ENCODE peak calls at places on chromosomes 13 and 19, in six cellular contexts. One of them, this sample, is unnamed.
A peak's percentile ranks its signal among the peaks of the same experiment; 100 is the strongest.

GRCh38 chr19:18507021-18507726 is 14.7 kb downstream of the ELL start:
- DNase-seq in esophagus muscularis mucosa: no peak
- DNase-seq in ovary: no peak
- DNase-seq in breast epithelium: no peak
- DNase-seq in tibial nerve: no peak
- DNase-seq in adrenal gland: peak; percentile 78
- DNase-seq in this sample: peak; percentile 27

GRCh38 chr19:5086725-5087439 is 118.0 kb downstream of the KDM4B start:
- DNase-seq in adrenal gland: no peak
- DNase-seq in tibial nerve: no peak
- DNase-seq in esophagus muscularis mucosa: no peak
- DNase-seq in breast epithelium: no peak
- DNase-seq in ovary: no peak
- DNase-seq in this sample: no peak

GRCh38 chr13:45700971-45701900 is 884 bp upstream of the CBY2 start:
- DNase-seq in esophagus muscularis mucosa: peak; percentile 21
- DNase-seq in ovary: no peak
- DNase-seq in adrenal gland: no peak
- DNase-seq in tibial nerve: no peak
- DNase-seq in breast epithelium: no peak
- DNase-seq in this sample: no peak

GRCh38 chr19:6602729-6603114 is 11.8 kb upstream of the CD70 start:
- DNase-seq in ovary: no peak
- DNase-seq in tibial nerve: no peak
- DNase-seq in breast epithelium: no peak
- DNase-seq in esophagus muscularis mucosa: no peak
- DNase-seq in adrenal gland: no peak
- DNase-seq in this sample: no peak

GRCh38 chr19:21128901-21129698 is 12.7 kb upstream of the ZNF431 start:
- DNase-seq in esophagus muscularis mucosa: no peak
- DNase-seq in adrenal gland: no peak
- DNase-seq in ovary: no peak
- DNase-seq in breast epithelium: no peak
- DNase-seq in tibial nerve: no peak
- DNase-seq in this sample: no peak

GRCh38 chr13:37107868-37108267 is 2.4 kb upstream of the CSNK1A1L start:
- DNase-seq in ovary: no peak
- DNase-seq in esophagus muscularis mucosa: no peak
- DNase-seq in breast epithelium: no peak
- DNase-seq in tibial nerve: no peak
- DNase-seq in adrenal gland: no peak
- DNase-seq in this sample: no peak

GRCh38 chr19:46155237-46155636 is 7.2 kb downstream of the IGFL2 start:
- DNase-seq in ovary: no peak
- DNase-seq in breast epithelium: no peak
- DNase-seq in tibial nerve: no peak
- DNase-seq in adrenal gland: no peak
- DNase-seq in esophagus muscularis mucosa: peak; percentile 53
- DNase-seq in this sample: no peak

GRCh38 chr19:15268192-15268927 is 36.1 kb upstream of the EPHX3 start:
- DNase-seq in breast epithelium: no peak
- DNase-seq in esophagus muscularis mucosa: no peak
- DNase-seq in tibial nerve: no peak
- DNase-seq in ovary: no peak
- DNase-seq in adrenal gland: no peak
- DNase-seq in this sample: no peak

GRCh38 chr19:27740396-27740795 is 1472.6 kb downstream of the UQCRFS1 start:
- DNase-seq in adrenal gland: no peak
- DNase-seq in esophagus muscularis mucosa: no peak
- DNase-seq in ovary: no peak
- DNase-seq in tibial nerve: no peak
- DNase-seq in breast epithelium: no peak
- DNase-seq in this sample: no peak

GRCh38 chr19:1904385-1905070 is 671 bp upstream of the ADAT3 start:
- DNase-seq in ovary: no peak
- DNase-seq in adrenal gland: no peak
- DNase-seq in tibial nerve: no peak
- DNase-seq in breast epithelium: peak; percentile 83
- DNase-seq in esophagus muscularis mucosa: no peak
- DNase-seq in this sample: no peak

GRCh38 chr13:112141643-112142400 is 74.9 kb downstream of the SOX1 start:
- DNase-seq in esophagus muscularis mucosa: no peak
- DNase-seq in ovary: no peak
- DNase-seq in tibial nerve: no peak
- DNase-seq in adrenal gland: no peak
- DNase-seq in breast epithelium: no peak
- DNase-seq in this sample: no peak

GRCh38 chr19:16637535-16637934 is 9.5 kb upstream of the MED26 start:
- DNase-seq in breast epithelium: no peak
- DNase-seq in ovary: no peak
- DNase-seq in adrenal gland: no peak
- DNase-seq in esophagus muscularis mucosa: no peak
- DNase-seq in tibial nerve: no peak
- DNase-seq in this sample: no peak

GRCh38 chr13:97283888-97284287 is 61.8 kb downstream of the MBNL2 start:
- DNase-seq in tibial nerve: no peak
- DNase-seq in breast epithelium: no peak
- DNase-seq in ovary: no peak
- DNase-seq in esophagus muscularis mucosa: no peak
- DNase-seq in adrenal gland: no peak
- DNase-seq in this sample: no peak

GRCh38 chr13:41457589-41458186 is 338 bp downstream of the RGCC start:
- DNase-seq in breast epithelium: no peak
- DNase-seq in esophagus muscularis mucosa: no peak
- DNase-seq in adrenal gland: no peak
- DNase-seq in ovary: no peak
- DNase-seq in tibial nerve: no peak
- DNase-seq in this sample: no peak

GRCh38 chr13:30832377-30832776 is 73.7 kb upstream of the MEDAG start:
- DNase-seq in tibial nerve: no peak
- DNase-seq in breast epithelium: no peak
- DNase-seq in adrenal gland: no peak
- DNase-seq in esophagus muscularis mucosa: no peak
- DNase-seq in ovary: no peak
- DNase-seq in this sample: no peak

GRCh38 chr13:30835442-30835841 is 70.6 kb upstream of the MEDAG start:
- DNase-seq in ovary: peak; percentile 71
- DNase-seq in adrenal gland: peak; percentile 43
- DNase-seq in tibial nerve: no peak
- DNase-seq in breast epithelium: no peak
- DNase-seq in esophagus muscularis mucosa: no peak
- DNase-seq in this sample: no peak

GRCh38 chr13:30830638-30830965 is 75.5 kb upstream of the MEDAG start:
- DNase-seq in breast epithelium: no peak
- DNase-seq in esophagus muscularis mucosa: no peak
- DNase-seq in ovary: no peak
- DNase-seq in tibial nerve: no peak
- DNase-seq in adrenal gland: no peak
- DNase-seq in this sample: no peak

GRCh38 chr13:30831515-30831914 is 74.6 kb upstream of the MEDAG start:
- DNase-seq in esophagus muscularis mucosa: no peak
- DNase-seq in ovary: no peak
- DNase-seq in adrenal gland: no peak
- DNase-seq in breast epithelium: no peak
- DNase-seq in tibial nerve: no peak
- DNase-seq in this sample: no peak

GRCh38 chr13:30832845-30833332 is 73.2 kb upstream of the MEDAG start:
- DNase-seq in esophagus muscularis mucosa: no peak
- DNase-seq in ovary: peak; percentile 56
- DNase-seq in adrenal gland: peak; percentile 87
- DNase-seq in breast epithelium: peak; percentile 95
- DNase-seq in tibial nerve: no peak
- DNase-seq in this sample: peak; percentile 75
- H3K27ac ChIP-seq in esophagus muscularis mucosa: no peak overlapping the region
- H3K27ac ChIP-seq in ovary: no peak overlapping the region
- H3K27ac ChIP-seq in adrenal gland: no peak overlapping the region
- H3K27ac ChIP-seq in breast epithelium: peak overlapping the region; percentile 57
- H3K27ac ChIP-seq in tibial nerve: no peak overlapping the region
- H3K27ac ChIP-seq in this sample: no peak overlapping the region

DNA sequence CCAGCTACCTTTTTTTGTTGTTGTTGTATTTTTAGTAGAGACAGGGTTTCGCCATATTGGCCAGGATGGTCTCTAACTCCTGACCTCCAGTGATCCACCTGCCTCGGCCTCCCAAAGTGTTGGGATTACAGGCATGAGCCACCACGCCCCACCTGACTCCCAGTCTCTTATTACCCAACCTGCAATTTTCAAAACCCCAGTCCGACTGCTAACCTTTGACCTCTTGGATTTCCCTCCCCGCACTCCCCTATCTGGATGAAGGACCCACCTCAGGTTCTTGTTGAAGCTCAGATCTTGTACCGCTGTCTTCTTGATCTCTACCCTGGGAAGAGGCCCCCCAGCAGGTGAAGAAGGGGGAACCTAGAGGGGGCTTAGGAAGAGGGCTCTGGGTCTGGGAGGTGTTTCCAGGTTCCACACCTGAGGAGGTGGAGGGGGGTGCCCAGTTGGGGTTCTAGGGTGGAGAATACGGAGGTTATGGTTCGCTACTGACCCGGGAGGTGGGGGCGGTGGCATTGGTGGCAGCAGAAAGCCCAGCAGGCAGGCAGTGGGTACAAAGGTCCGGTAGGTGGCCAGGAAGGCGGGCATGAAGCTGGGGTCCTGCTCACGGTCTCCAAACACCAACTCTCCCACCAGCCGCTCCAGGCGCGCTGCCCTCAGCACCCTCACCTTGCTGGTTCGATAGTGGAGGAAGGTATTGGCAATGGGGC is 2.6 kb downstream of the RGL3 start:
- DNase-seq in esophagus muscularis mucosa: no peak
- DNase-seq in ovary: no peak
- DNase-seq in breast epithelium: no peak
- DNase-seq in tibial nerve: no peak
- DNase-seq in adrenal gland: no peak
- DNase-seq in this sample: no peak
- TF ChIP-seq POLR2A in esophagus muscularis mucosa: no peak
- TF ChIP-seq POLR2A in ovary: no peak
- TF ChIP-seq POLR2A in breast epithelium: no peak
- TF ChIP-seq POLR2A in tibial nerve: no peak
- TF ChIP-seq POLR2A in adrenal gland: no peak
- TF ChIP-seq POLR2A in this sample: no peak

GRCh38 chr19:41311072-41311471 is 1.1 kb downstream of the CCDC97 start:
- DNase-seq in esophagus muscularis mucosa: no peak
- DNase-seq in adrenal gland: no peak
- DNase-seq in tibial nerve: no peak
- DNase-seq in ovary: no peak
- DNase-seq in breast epithelium: no peak
- DNase-seq in this sample: no peak

GRCh38 chr19:41308450-41309224 is 1.3 kb upstream of the CCDC97 start:
- DNase-seq in adrenal gland: peak; percentile 95
- DNase-seq in breast epithelium: peak; percentile 92
- DNase-seq in ovary: peak; percentile 97
- DNase-seq in esophagus muscularis mucosa: peak; percentile 99
- DNase-seq in tibial nerve: peak; percentile 99
- DNase-seq in this sample: peak; percentile 94

GRCh38 chr19:41311613-41312012 is 1.6 kb downstream of the CCDC97 start:
- DNase-seq in tibial nerve: no peak
- DNase-seq in adrenal gland: no peak
- DNase-seq in breast epithelium: no peak
- DNase-seq in ovary: no peak
- DNase-seq in esophagus muscularis mucosa: no peak
- DNase-seq in this sample: no peak

GRCh38 chr19:41309225-41310030 is 544 bp upstream of the CCDC97 start:
- DNase-seq in breast epithelium: no peak
- DNase-seq in esophagus muscularis mucosa: no peak
- DNase-seq in ovary: no peak
- DNase-seq in tibial nerve: no peak
- DNase-seq in adrenal gland: no peak
- DNase-seq in this sample: peak; percentile 33

DNA sequence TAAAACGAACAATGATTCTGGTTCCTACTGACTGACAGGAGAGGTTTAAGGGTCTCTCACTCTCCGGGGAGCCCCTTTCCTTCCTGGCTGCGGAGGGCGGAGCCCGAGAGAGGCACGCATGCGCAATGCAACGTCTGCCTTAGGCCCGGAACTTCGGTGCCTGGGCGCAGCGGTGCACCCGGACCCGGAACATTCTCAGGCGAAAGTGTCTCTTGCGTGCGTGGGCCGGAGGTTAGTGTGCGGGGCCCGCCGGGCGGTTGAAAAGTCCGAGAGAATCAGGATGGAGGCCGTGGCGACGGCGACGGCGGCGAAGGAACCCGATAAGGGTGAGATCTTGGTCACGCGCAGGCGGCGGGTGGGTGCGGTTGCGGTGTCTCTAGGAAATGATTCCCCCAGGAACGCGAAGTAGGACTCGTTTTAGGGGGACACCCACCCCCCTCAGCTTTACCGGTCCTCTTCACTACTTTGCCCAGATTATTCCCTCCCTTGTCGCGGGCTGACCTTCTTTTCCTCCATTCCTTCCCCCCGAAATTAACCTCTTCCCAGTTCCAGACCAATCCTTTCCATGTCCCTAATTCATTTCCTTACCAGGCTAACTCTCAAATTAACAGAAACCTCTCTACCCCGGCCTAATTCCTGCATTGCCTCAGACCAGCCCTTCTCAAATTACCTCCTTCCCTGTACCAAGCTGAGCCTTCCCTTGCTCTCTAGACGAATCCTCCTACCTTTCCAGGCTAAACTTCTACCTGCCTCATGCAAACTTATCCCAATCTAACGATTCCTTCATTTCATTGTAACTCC is at the start of gene CCDC97:
- DNase-seq in breast epithelium: peak; percentile 71
- DNase-seq in tibial nerve: peak; percentile 70
- DNase-seq in ovary: peak; percentile 93
- DNase-seq in esophagus muscularis mucosa: peak; percentile 97
- DNase-seq in adrenal gland: peak; percentile 83
- DNase-seq in this sample: peak; percentile 91
- H3K4me1 ChIP-seq in breast epithelium: peaks cover 18% of the 10 kb centered on the region
- H3K4me1 ChIP-seq in tibial nerve: peaks cover 47% of the 10 kb centered on the region
- H3K4me1 ChIP-seq in ovary: no peaks in the 10 kb centered on the region
- H3K4me1 ChIP-seq in esophagus muscularis mucosa: peaks cover 45% of the 10 kb centered on the region
- H3K4me1 ChIP-seq in adrenal gland: peaks cover 37% of the 10 kb centered on the region
- H3K4me1 ChIP-seq in this sample: peaks cover 42% of the 10 kb centered on the region

DNA sequence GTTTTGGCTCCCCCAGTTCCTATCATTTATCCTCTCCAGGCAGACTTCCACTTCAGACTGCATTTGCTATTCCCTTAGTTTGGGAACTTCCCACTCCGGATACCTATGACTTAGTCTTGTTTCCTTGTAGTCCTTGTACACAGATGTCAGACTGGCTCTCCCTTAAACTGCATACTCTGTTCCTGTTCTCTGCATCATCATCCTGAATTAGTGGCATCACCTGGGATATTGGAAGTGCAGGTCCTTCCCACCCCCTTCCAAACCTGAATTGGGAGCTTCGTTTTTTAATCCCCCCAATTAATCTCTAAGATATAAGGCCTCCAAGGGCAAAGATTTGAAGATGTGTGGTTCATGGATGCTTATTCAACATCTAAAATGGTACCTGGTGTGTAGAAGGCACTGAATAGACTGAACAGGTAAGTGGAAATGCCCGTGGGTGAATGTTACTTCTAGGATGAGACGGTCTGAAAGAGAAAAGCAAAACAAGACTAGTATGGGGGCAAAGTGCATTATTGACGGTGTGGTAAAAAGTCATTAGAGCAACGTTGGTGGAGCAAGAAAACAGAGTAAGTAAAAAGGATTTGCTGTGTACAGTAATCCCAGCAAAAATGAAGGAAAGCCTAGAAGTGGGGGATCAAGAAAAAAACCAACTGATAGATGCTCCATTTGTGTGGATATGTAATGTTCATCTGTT is 9.6 kb downstream of the MIR17HG start:
- DNase-seq in esophagus muscularis mucosa: no peak
- DNase-seq in tibial nerve: no peak
- DNase-seq in breast epithelium: no peak
- DNase-seq in adrenal gland: no peak
- DNase-seq in ovary: no peak
- DNase-seq in this sample: no peak
- H3K27ac ChIP-seq in esophagus muscularis mucosa: no peak overlapping the region
- H3K27ac ChIP-seq in tibial nerve: no peak overlapping the region
- H3K27ac ChIP-seq in breast epithelium: no peak overlapping the region
- H3K27ac ChIP-seq in adrenal gland: no peak overlapping the region
- H3K27ac ChIP-seq in ovary: no peak overlapping the region
- H3K27ac ChIP-seq in this sample: no peak overlapping the region

This sample was measured in endothelial cell of umbilical vein.